ENCODE peak calls at places on chromosome 3, in seven cellular contexts. J is astrocyte, Z is breast epithelium, S is fibroblast of lung, D is pancreas, W is A549, V is psoas muscle. P is an unnamed sample.

GRCh38 chr3:69998759-69999158 is 774 bp upstream of the SAMMSON start:
- DNase-seq in J (no peak), Z (no peak), S (no peak), D (no peak), W (no peak), V (no peak), P (no peak)

GRCh38 chr3:73259291-73259690 is 197.8 kb downstream of the EBLN2 start:
- DNase-seq in J (no peak), Z (no peak), S (no peak), D (no peak), W (no peak), V (no peak), P (no peak)

GRCh38 chr3:10474439-10474723 is 31.0 kb downstream of the ATP2B2 start:
- DNase-seq in J (no peak), Z (no peak), S (no peak), D (no peak), W (no peak), V (no peak), P (no peak)

GRCh38 chr3:156818890-156819289 is 7.3 kb upstream of the LEKR1 start:
- DNase-seq in J (peak; percentile 91), Z (no peak), S (peak; percentile 33), D (no peak), W (peak; percentile 54), V (no peak), P (no peak)

GRCh38 chr3:159844383-159844730 is 144.3 kb upstream of the IL12A start:
- DNase-seq in J (peak; percentile 76), Z (no peak), S (peak; percentile 41), D (no peak), W (no peak), V (no peak), P (no peak)

GRCh38 chr3:65619391-65620298 is 419.1 kb downstream of the MAGI1 start:
- DNase-seq in J (peak; percentile 60), Z (no peak), S (peak; percentile 68), D (no peak), W (no peak), V (no peak), P (no peak)

GRCh38 chr3:23254287-23254686 is 51.2 kb downstream of the UBE2E2 start:
- DNase-seq in J (no peak), Z (no peak), S (no peak), D (no peak), W (no peak), V (no peak), P (no peak)

GRCh38 chr3:127791221-127791913 is 30.9 kb downstream of the MGLL start:
- DNase-seq in J (peak; percentile 53), Z (peak; percentile 33), S (peak; percentile 81), D (no peak), W (peak; percentile 59), V (no peak), P (no peak)

GRCh38 chr3:42839616-42840015 is 30.4 kb downstream of the ACKR2 start:
- DNase-seq in J (peak; percentile 37), Z (peak; percentile 44), S (peak; percentile 78), D (peak; percentile 25), W (peak; percentile 70), V (no peak), P (no peak)

GRCh38 chr3:147915057-147915456 is 505.9 kb downstream of the ZIC1 start:
- DNase-seq in J (peak; percentile 56), Z (no peak), S (peak; percentile 47), D (no peak), W (no peak), V (no peak), P (no peak)

GRCh38 chr3:101829066-101829830 is 20.1 kb upstream of the NFKBIZ start:
- DNase-seq in J (peak; percentile 69), Z (peak; percentile 78), S (peak; percentile 79), D (peak; percentile 30), W (no peak), V (peak; percentile 46), P (peak; percentile 84)

GRCh38 chr3:120682095-120682681 is at the start of gene HGD:
- DNase-seq in J (no peak), Z (peak; percentile 23), S (no peak), D (peak; percentile 31), W (peak; percentile 79), V (no peak), P (no peak)

GRCh38 chr3:186108106-186108940 is 566 bp downstream of the ETV5 start:
- DNase-seq in J (peak; percentile 45), Z (no peak), S (peak; percentile 66), D (no peak), W (peak; percentile 70), V (peak; percentile 50), P (peak; percentile 82)

GRCh38 chr3:32321095-32321835 is 70.4 kb upstream of the CMTM7 start:
- DNase-seq in J (no peak), Z (no peak), S (no peak), D (no peak), W (no peak), V (no peak), P (no peak)

GRCh38 chr3:189507856-189508255 is 123.3 kb upstream of the TP63 start:
- DNase-seq in J (no peak), Z (no peak), S (no peak), D (no peak), W (no peak), V (no peak), P (no peak)

GRCh38 chr3:60301142-60301541 is 950.1 kb downstream of the FHIT start:
- DNase-seq in J (peak; percentile 81), Z (no peak), S (peak; percentile 97), D (no peak), W (no peak), V (no peak), P (no peak)

GRCh38 chr3:95615592-95616310 is 1198.6 kb upstream of the EPHA6 start:
- DNase-seq in J (no peak), Z (no peak), S (no peak), D (no peak), W (peak; percentile 67), V (no peak), P (no peak)

GRCh38 chr3:123448503-123449091 is at the start of gene ADCY5:
- DNase-seq in J (no peak), Z (no peak), S (no peak), D (peak; percentile 36), W (peak; percentile 16), V (peak; percentile 19), P (no peak)

GRCh38 chr3:134018850-134019249 is 10.9 kb downstream of the SLCO2A1 start:
- DNase-seq in J (no peak), Z (peak; percentile 10), S (no peak), D (no peak), W (no peak), V (no peak), P (no peak)

GRCh38 chr3:84984429-84984828 is 25.6 kb downstream of the CADM2 start:
- DNase-seq in J (no peak), Z (no peak), S (no peak), D (no peak), W (no peak), V (no peak), P (no peak)

GRCh38 chr3:151644986-151645385 is 88.7 kb upstream of the AADACL2 start:
- DNase-seq in J (no peak), Z (no peak), S (no peak), D (no peak), W (no peak), V (no peak), P (no peak)

GRCh38 chr3:5523125-5523524 is 335.6 kb downstream of the EDEM1 start:
- DNase-seq in J (no peak), Z (no peak), S (no peak), D (no peak), W (no peak), V (no peak), P (no peak)

GRCh38 chr3:125185758-125186245 is 26.7 kb downstream of the SLC12A8 start:
- DNase-seq in J (no peak), Z (no peak), S (no peak), D (no peak), W (no peak), V (no peak), P (no peak)

DNA sequence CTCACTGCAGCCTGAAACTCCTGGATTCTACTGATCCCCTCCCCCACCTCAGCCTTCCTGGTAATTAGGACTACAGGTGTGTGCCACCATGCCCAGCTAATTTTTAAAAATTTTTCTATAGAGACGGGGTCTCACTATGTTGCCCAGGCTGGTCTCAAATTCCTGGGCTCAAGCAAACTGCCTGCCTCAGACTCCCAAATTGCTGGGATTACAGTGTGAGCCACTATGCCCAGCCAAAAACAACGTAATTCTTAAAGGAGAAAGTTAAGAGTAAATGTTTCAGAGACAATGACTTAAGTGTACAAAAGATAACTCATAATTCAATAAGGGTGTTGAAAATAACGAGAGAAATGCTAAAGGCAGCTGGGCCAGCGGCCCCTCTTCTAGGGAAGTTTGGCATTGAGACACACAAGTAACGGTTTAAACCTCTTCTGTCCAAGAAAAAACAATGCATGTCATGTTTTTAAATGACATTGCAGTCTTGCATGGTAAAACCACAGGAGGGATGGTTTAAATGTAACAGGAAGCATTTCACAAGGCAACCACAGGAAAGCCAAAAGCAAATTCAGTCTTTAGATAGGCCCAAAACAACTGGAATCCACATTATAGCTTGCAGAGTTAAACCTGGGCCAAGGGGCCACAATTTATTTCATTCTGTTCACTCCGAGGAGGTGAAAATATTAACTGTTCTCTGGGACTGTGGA is 5.1 kb downstream of the PROK2 start:
- DNase-seq in J (no peak), Z (no peak), S (no peak), D (no peak), W (no peak), V (no peak), P (no peak)
- H3K4me3 ChIP-seq in J (no peak overlapping the region), Z (no peak overlapping the region), S (no peak overlapping the region), D (no peak overlapping the region), W (no peak overlapping the region), V (no peak overlapping the region), P (no peak overlapping the region)

DNA sequence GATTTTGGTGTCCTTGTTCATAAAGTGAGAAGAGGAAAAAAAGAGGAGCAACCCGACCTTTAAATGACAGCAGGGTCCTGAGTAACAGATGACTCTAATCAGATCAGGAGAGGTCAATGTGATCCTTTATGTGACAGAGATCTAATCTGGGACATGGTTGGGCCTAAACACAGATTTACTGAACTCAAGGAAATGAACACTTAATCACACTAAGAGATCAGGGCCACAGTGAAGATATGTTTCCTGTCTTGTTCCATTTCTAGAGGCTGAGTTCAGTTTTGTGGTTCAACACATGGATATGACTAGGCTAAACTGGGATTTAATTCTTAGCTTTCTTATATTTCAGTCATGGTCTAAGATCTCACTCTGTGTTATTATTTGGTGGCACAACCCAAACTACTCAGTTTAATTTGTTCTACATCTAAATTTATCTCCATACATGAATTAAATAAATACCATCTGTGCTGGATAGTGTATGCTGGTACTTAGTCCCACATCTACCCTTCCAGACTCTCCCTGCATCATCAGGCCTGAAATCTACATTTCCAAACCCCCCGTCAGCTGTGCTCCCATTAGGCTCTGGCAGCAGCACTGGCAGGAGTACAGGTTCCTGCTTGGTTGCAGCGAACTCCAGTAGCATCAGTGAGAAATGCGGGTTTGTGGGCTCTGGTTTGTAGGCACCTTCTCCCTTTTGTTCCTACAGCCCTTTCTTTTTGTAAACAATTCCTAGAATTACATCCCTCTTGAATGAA is 22.6 kb downstream of the SFMBT1 start:
- DNase-seq in J (no peak), Z (no peak), S (no peak), D (no peak), W (no peak), V (no peak), P (no peak)
- H3K27ac ChIP-seq in J (no peak overlapping the region), Z (no peak overlapping the region), S (no peak overlapping the region), D (no peak overlapping the region), W (no peak overlapping the region), V (peak overlapping the region; percentile 48), P (no peak overlapping the region)

GRCh38 chr3:187974857-187975257 is 179.1 kb upstream of the LPP start:
- DNase-seq in J (no peak), Z (no peak), S (no peak), D (no peak), W (no peak), V (no peak), P (no peak)
- TF ChIP-seq CTCF in J (no peak), Z (no peak), S (no peak), D (no peak), W (no peak), V (peak; percentile 18), P (no peak)

GRCh38 chr3:148938931-148939330 is 52.4 kb upstream of the GYG1 start:
- DNase-seq in J (no peak), Z (no peak), S (no peak), D (no peak), W (no peak), V (no peak), P (no peak)
- H3K4me3 ChIP-seq in J (no peak overlapping the region), Z (no peak overlapping the region), S (no peak overlapping the region), D (no peak overlapping the region), W (no peak overlapping the region), V (no peak overlapping the region), P (no peak overlapping the region)

P was measured in coronary artery.